ENCODE peak calls at places on chromosomes 7 and 10, in eight cellular contexts. N is endodermal cell; E is LNCaP clone FGC; R is cardiac fibroblast; V is cardiac muscle cell; F is COLO829; O is activated CD4-positive, alpha-beta T cell treated with anti-CD3 and anti-CD28 coated beads, Interleukin-2, amount 50 U/mL, for 1 hour; W is activated T-cell treated with anti-CD3 and anti-CD28 coated beads, Interleukin-2, amount 50 U/mL, for 72 hours. B is an unnamed sample.

GRCh38 chr7:25308898-25309521 is 80.7 kb upstream of the NPVF start:
- DNase-seq in W (no peak), F (no peak), N (no peak), R (no peak), O (no peak), E (no peak), V (no peak), B (no peak)

GRCh38 chr7:45238806-45239205 is 81.2 kb downstream of the RAMP3 start:
- DNase-seq in R (no peak), O (no peak), V (no peak), F (no peak), N (no peak), W (no peak), E (no peak), B (no peak)

GRCh38 chr7:74535951-74536356 is 82.2 kb downstream of the GTF2IRD1 start:
- DNase-seq in W (no peak), R (no peak), F (no peak), N (no peak), O (no peak), V (no peak), E (no peak), B (no peak)

GRCh38 chr7:96823274-96823673 is 113.6 kb upstream of the SEM1 start:
- DNase-seq in O (no peak), N (no peak), E (no peak), R (peak; percentile 72), F (peak; percentile 70), V (peak; percentile 2), W (peak; percentile 10), B (no peak)

GRCh38 chr10:97361050-97361901 is 26.7 kb upstream of the FRAT2 start:
- DNase-seq in W (no peak), E (no peak), R (no peak), O (no peak), N (no peak), V (peak; percentile 7), F (no peak), B (no peak)

GRCh38 chr10:102344067-102344466 is 51.4 kb upstream of the NFKB2 start:
- DNase-seq in N (no peak), W (no peak), E (no peak), V (peak; percentile 11), O (no peak), F (no peak), R (peak; percentile 80), B (no peak)

GRCh38 chr10:55500931-55501559 is 700.0 kb upstream of the PCDH15 start:
- DNase-seq in W (no peak), O (no peak), F (peak; percentile 4), V (peak; percentile 9), E (peak; percentile 8), N (peak; percentile 86), R (peak; percentile 12), B (peak; percentile 7)

GRCh38 chr7:111730476-111731300 is 168.4 kb upstream of the IMMP2L start:
- DNase-seq in F (peak; percentile 51), W (peak; percentile 16), O (no peak), E (peak; percentile 36), R (peak; percentile 58), N (no peak), V (peak; percentile 42), B (no peak)

GRCh38 chr10:79250259-79250658 is 97.0 kb upstream of the PPIF start:
- DNase-seq in O (no peak), W (no peak), E (no peak), R (no peak), N (no peak), V (no peak), F (no peak), B (no peak)

GRCh38 chr10:34622914-34623313 is 192.2 kb downstream of the PARD3 start:
- DNase-seq in R (no peak), E (no peak), W (no peak), O (no peak), N (no peak), F (no peak), V (no peak), B (no peak)

GRCh38 chr10:76036410-76036940 is 605.1 kb downstream of the LRMDA start:
- DNase-seq in O (peak; percentile 17), E (peak; percentile 23), F (peak; percentile 32), W (peak; percentile 49), R (peak; percentile 75), N (peak; percentile 92), V (peak; percentile 77), B (peak; percentile 14)